ENCODE peak calls at places on chromosomes 6 and 20, in four cellular contexts. O is HepG2, K is GM12878, W is K562. Y is an unnamed sample.

GRCh38 chr6:39881851-39882566 is 52.3 kb downstream of the MOCS1 start:
- DNase-seq in O (no peak), K (no peak), W (no peak), Y (peak; percentile 8)

GRCh38 chr20:1327241-1327653 is 1.7 kb downstream of the SDCBP2 start:
- DNase-seq in K (no peak), O (no peak), W (no peak), Y (peak; percentile 32)

GRCh38 chr6:140183881-140184280 is 809.4 kb upstream of the CITED2 start:
- DNase-seq in W (no peak), K (no peak), O (no peak), Y (no peak)

GRCh38 chr6:1795923-1796322 is 186.2 kb downstream of the FOXC1 start:
- DNase-seq in W (no peak), K (no peak), O (no peak), Y (no peak)

GRCh38 chr6:36442083-36442670 is 477 bp downstream of the PXT1 start:
- DNase-seq in O (no peak), W (no peak), K (no peak), Y (no peak)

GRCh38 chr20:17825949-17826843 is 126.4 kb downstream of the BANF2 start:
- DNase-seq in K (peak; percentile 74), W (no peak), O (peak; percentile 44), Y (no peak)

GRCh38 chr20:35776513-35777101 is 4.8 kb downstream of the PHF20 start:
- DNase-seq in O (no peak), W (peak; percentile 59), K (no peak), Y (peak; percentile 51)

GRCh38 chr6:158707120-158707519 is 57.3 kb downstream of the SYTL3 start:
- DNase-seq in K (no peak), O (no peak), W (peak; percentile 60), Y (peak; percentile 59)

GRCh38 chr6:111306104-111306888 is 176.7 kb downstream of the REV3L start:
- DNase-seq in O (no peak), K (no peak), W (no peak), Y (no peak)

GRCh38 chr20:44166477-44166876 is 20.5 kb downstream of the JPH2 start:
- DNase-seq in K (no peak), O (no peak), W (no peak), Y (no peak)

GRCh38 chr6:159692303-159693127 is 526 bp downstream of the SOD2 start:
- DNase-seq in O (peak; percentile 41), K (no peak), W (peak; percentile 53), Y (peak; percentile 59)

GRCh38 chr6:118902731-118903130 is 8.8 kb downstream of the ASF1A start:
- DNase-seq in W (no peak), O (no peak), K (no peak), Y (peak; percentile 36)

GRCh38 chr6:125363360-125364121 is 61.8 kb upstream of the HDDC2 start:
- DNase-seq in K (no peak), W (peak; percentile 16), O (peak; percentile 10), Y (peak; percentile 64)

GRCh38 chr6:110878751-110879539 is 4.4 kb downstream of the AMD1 start:
- DNase-seq in O (no peak), W (peak; percentile 50), K (no peak), Y (peak; percentile 21)

GRCh38 chr20:54250691-54251090 is 42.8 kb downstream of the PFDN4 start:
- DNase-seq in W (no peak), O (no peak), K (no peak), Y (no peak)

GRCh38 chr20:10469599-10469998 is 34.5 kb downstream of the SLX4IP start:
- DNase-seq in W (peak; percentile 38), K (no peak), O (peak; percentile 77), Y (peak; percentile 90)
- TF ChIP-seq MYC in W (no peak), K (no peak), O (no peak), Y (no peak)

GRCh38 chr6:112663705-112664104 is 316.6 kb downstream of the RFPL4B start:
- DNase-seq in K (no peak), W (no peak), O (no peak), Y (no peak)

GRCh38 chr6:112665815-112666214 is 318.7 kb downstream of the RFPL4B start:
- DNase-seq in K (no peak), W (no peak), O (no peak), Y (peak; percentile 56)

GRCh38 chr6:112667427-112667826 is 320.3 kb downstream of the RFPL4B start:
- DNase-seq in O (no peak), W (no peak), K (no peak), Y (no peak)

GRCh38 chr6:112660626-112661025 is 313.5 kb downstream of the RFPL4B start:
- DNase-seq in K (no peak), W (no peak), O (no peak), Y (no peak)

GRCh38 chr6:112665114-112665513 is 318.0 kb downstream of the RFPL4B start:
- DNase-seq in W (no peak), K (no peak), O (no peak), Y (no peak)
- H2AFZ ChIP-seq in W (no peak overlapping the region), K (no peak overlapping the region), O (no peak overlapping the region), Y (no peak overlapping the region)

GRCh38 chr6:137496392-137496767 is 2.2 kb upstream of the OLIG3 start:
- DNase-seq in O (no peak), W (no peak), K (no peak), Y (no peak)
- TF ChIP-seq EZH2 in O (peak; percentile 52), W (no peak), K (no peak), Y (peak; percentile 20)

GRCh38 chr6:105400501-105400900 is 2.4 kb downstream of the PREP start:
- DNase-seq in O (no peak), W (peak; percentile 25), K (no peak), Y (no peak)
- TF ChIP-seq MYC in O (no peak), W (no peak), K (no peak), Y (no peak)

GRCh38 chr6:16097382-16098171 is 31.3 kb upstream of the MYLIP start:
- DNase-seq in W (peak; percentile 72), K (peak; percentile 32), O (no peak), Y (no peak)
- H2AFZ ChIP-seq in W (peak overlapping the region; percentile 64), K (peak overlapping the region; percentile 40), O (no peak overlapping the region), Y (no peak overlapping the region)

GRCh38 chr20:56347628-56348305 is 11.0 kb upstream of the FAM210B start:
- DNase-seq in O (no peak), W (no peak), K (no peak), Y (no peak)

GRCh38 chr20:56348306-56348695 is 10.5 kb upstream of the FAM210B start:
- DNase-seq in K (no peak), O (peak; percentile 74), W (no peak), Y (peak; percentile 10)

GRCh38 chr20:56342783-56343182 is 16.0 kb upstream of the FAM210B start:
- DNase-seq in O (no peak), W (no peak), K (no peak), Y (no peak)

GRCh38 chr20:56345911-56346310 is 12.9 kb upstream of the FAM210B start:
- DNase-seq in K (no peak), W (no peak), O (no peak), Y (no peak)

GRCh38 chr20:56343861-56344381 is 14.9 kb upstream of the FAM210B start:
- DNase-seq in K (no peak), W (peak; percentile 82), O (no peak), Y (peak; percentile 35)
- TF ChIP-seq EZH2 in K (no peak), W (no peak), O (peak; percentile 22), Y (no peak)

GRCh38 chr20:48521121-48521520 is 306.7 kb downstream of the PREX1 start:
- DNase-seq in W (no peak), O (no peak), K (no peak), Y (no peak)

GRCh38 chr20:48526936-48527335 is 300.9 kb downstream of the PREX1 start:
- DNase-seq in O (no peak), W (no peak), K (no peak), Y (no peak)

GRCh38 chr20:48524582-48524981 is 303.2 kb downstream of the PREX1 start:
- DNase-seq in W (no peak), O (no peak), K (no peak), Y (no peak)

GRCh38 chr20:48525400-48525799 is 302.4 kb downstream of the PREX1 start:
- DNase-seq in K (no peak), O (no peak), W (peak; percentile 31), Y (no peak)

GRCh38 chr20:48523191-48523757 is 304.5 kb downstream of the PREX1 start:
- DNase-seq in W (peak; percentile 32), K (no peak), O (peak; percentile 82), Y (peak; percentile 61)
- TF ChIP-seq MYC in W (no peak), K (no peak), O (no peak), Y (no peak)

GRCh38 chr20:63785646-63786255 is 45.3 kb downstream of the ZBTB46 start:
- DNase-seq in W (no peak), O (no peak), K (no peak), Y (no peak)
- H2AFZ ChIP-seq in W (no peak overlapping the region), O (no peak overlapping the region), K (no peak overlapping the region), Y (no peak overlapping the region)